ENCODE peak calls at places on chromosome 3, in five cellular contexts. O is HFF-Myc, X is left ventricle myocardium inferior, D is AG08395, C is epithelial cell of esophagus. E is an unnamed sample.

GRCh38 chr3:152120606-152121291 is 148.0 kb upstream of the MBNL1 start:
- DNase-seq in O (no peak), X (no peak), D (no peak), C (peak), E (no peak)

GRCh38 chr3:147392083-147392916 is 14.0 kb downstream of the ZIC4 start:
- DNase-seq in O (peak), X (no peak), D (peak), C (no peak), E (peak)

GRCh38 chr3:59655616-59656015 is 605.8 kb upstream of the CFAP20DC start:
- DNase-seq in O (peak), X (no peak), D (no peak), C (no peak), E (no peak)

GRCh38 chr3:112333002-112333385 is at the start of gene CD200:
- DNase-seq in O (no peak), X (peak), D (no peak), C (peak), E (peak)

GRCh38 chr3:152657002-152657400 is 177.9 kb upstream of the P2RY1 start:
- DNase-seq in O (no peak), X (no peak), D (no peak), C (no peak), E (no peak)

GRCh38 chr3:11238057-11238456 is 34.1 kb upstream of the ATG7 start:
- DNase-seq in O (peak), X (no peak), D (peak), C (peak), E (peak)

GRCh38 chr3:42839616-42840015 is 30.4 kb downstream of the ACKR2 start:
- DNase-seq in O (peak), X (no peak), D (peak), C (peak), E (peak)

GRCh38 chr3:152060701-152061100 is 187.3 kb downstream of the SUCNR1 start:
- DNase-seq in O (no peak), X (no peak), D (no peak), C (no peak), E (no peak)

GRCh38 chr3:151837057-151837456 is 23.1 kb downstream of the AADAC start:
- DNase-seq in O (peak), X (no peak), D (peak), C (peak), E (no peak)

GRCh38 chr3:143727391-143727790 is 120.9 kb downstream of the SLC9A9 start:
- DNase-seq in O (no peak), X (no peak), D (peak), C (no peak), E (no peak)